ENCODE peak calls at places on chromosomes 6 and 20, in six cellular contexts. Q, G, I, J, P and K are unnamed samples.

GRCh38 chr6:36911946-36912555 is 26.3 kb downstream of the C6orf89 start:
- DNase-seq in Q (no peak), G (no peak), I (no peak), J (peak; percentile 44), P (no peak), K (no peak)

GRCh38 chr6:159941286-159942113 is 27.4 kb upstream of the IGF2R start:
- DNase-seq in Q (no peak), G (no peak), I (peak; percentile 29), J (peak; percentile 78), P (no peak), K (peak; percentile 27)

GRCh38 chr20:41126719-41127118 is 10.6 kb upstream of the PLCG1 start:
- DNase-seq in Q (no peak), G (no peak), I (no peak), J (no peak), P (no peak), K (no peak)

GRCh38 chr6:118871331-118871730 is 22.6 kb upstream of the ASF1A start:
- DNase-seq in Q (no peak), G (no peak), I (no peak), J (no peak), P (no peak), K (no peak)

GRCh38 chr20:6519556-6519955 is 247.9 kb upstream of the BMP2 start:
- DNase-seq in Q (no peak), G (no peak), I (no peak), J (no peak), P (no peak), K (no peak)

GRCh38 chr20:944148-944547 is 28.0 kb upstream of the ANGPT4 start:
- DNase-seq in Q (no peak), G (no peak), I (no peak), J (no peak), P (peak; percentile 16), K (no peak)

GRCh38 chr6:137043710-137044365 is 927 bp downstream of the IL20RA start:
- DNase-seq in Q (no peak), G (no peak), I (peak; percentile 34), J (no peak), P (no peak), K (peak; percentile 38)

GRCh38 chr6:87291879-87292278 is 30.5 kb upstream of the SMIM8 start:
- DNase-seq in Q (no peak), G (no peak), I (no peak), J (no peak), P (no peak), K (no peak)

GRCh38 chr20:56234110-56234509 is 14.4 kb upstream of the MC3R start:
- DNase-seq in Q (no peak), G (no peak), I (no peak), J (no peak), P (no peak), K (no peak)

GRCh38 chr6:108127826-108128225 is 38.0 kb upstream of the NR2E1 start:
- DNase-seq in Q (no peak), G (no peak), I (no peak), J (no peak), P (no peak), K (no peak)

GRCh38 chr20:25207149-25207959 is 11.8 kb downstream of the ENTPD6 start:
- DNase-seq in Q (no peak), G (no peak), I (no peak), J (no peak), P (no peak), K (no peak)

GRCh38 chr6:111724505-111724904 is 118.8 kb upstream of the TRAF3IP2 start:
- DNase-seq in Q (no peak), G (no peak), I (no peak), J (peak; percentile 88), P (no peak), K (no peak)

GRCh38 chr6:167078745-167079144 is 44.2 kb upstream of the CCR6 start:
- DNase-seq in Q (no peak), G (no peak), I (no peak), J (peak; percentile 21), P (no peak), K (no peak)

GRCh38 chr20:42219005-42219404 is 600.8 kb upstream of the CHD6 start:
- DNase-seq in Q (no peak), G (no peak), I (no peak), J (no peak), P (no peak), K (no peak)

GRCh38 chr6:116229287-116229913 is 24.5 kb downstream of the TSPYL4 start:
- DNase-seq in Q (peak; percentile 98), G (peak; percentile 91), I (peak; percentile 79), J (peak; percentile 29), P (peak; percentile 89), K (peak; percentile 18)

GRCh38 chr6:162904069-162904663 is 176.4 kb downstream of the PACRG start:
- DNase-seq in Q (no peak), G (no peak), I (no peak), J (no peak), P (no peak), K (no peak)

GRCh38 chr20:309306-309840 is 12.0 kb downstream of the ZCCHC3 start:
- DNase-seq in Q (no peak), G (no peak), I (peak; percentile 27), J (no peak), P (no peak), K (no peak)

GRCh38 chr20:2289475-2289874 is 6.3 kb upstream of the TGM3 start:
- DNase-seq in Q (no peak), G (no peak), I (peak; percentile 20), J (peak; percentile 62), P (no peak), K (peak; percentile 29)

GRCh38 chr6:33356295-33356694 is 35.3 kb upstream of the KIFC1 start:
- DNase-seq in Q (no peak), G (no peak), I (no peak), J (no peak), P (no peak), K (no peak)
- TF ChIP-seq CTCF in Q (no peak), G (no peak), I (no peak), J (no peak), P (no peak), K (no peak)

DNA sequence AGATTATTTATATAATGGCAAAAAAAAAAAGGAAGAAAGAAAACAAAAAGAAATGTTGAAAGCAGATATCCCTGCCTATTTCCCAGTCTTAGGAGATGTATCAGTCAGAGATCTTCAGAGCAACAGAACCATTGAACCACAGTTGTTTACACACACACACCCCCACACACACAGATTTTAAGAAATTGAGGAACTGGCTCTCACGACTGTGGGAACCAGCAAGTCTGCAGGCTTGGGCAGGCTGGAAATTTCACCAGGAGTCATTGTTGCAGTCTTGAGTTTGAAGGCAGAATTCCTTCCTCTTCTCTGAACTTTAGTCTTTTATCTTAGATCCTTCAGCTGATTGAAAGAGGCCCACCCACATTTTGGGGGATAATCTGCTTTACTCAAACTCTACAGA is 380.9 kb downstream of the CDKAL1 start:
- DNase-seq in Q (no peak), G (no peak), I (no peak), J (no peak), P (no peak), K (no peak)
- TF ChIP-seq CTCF in Q (no peak), G (no peak), I (no peak), J (no peak), P (no peak), K (no peak)

GRCh38 chr6:16239090-16239797 is 857 bp downstream of the GMPR start:
- DNase-seq in Q (peak; percentile 30), G (no peak), I (peak; percentile 48), J (no peak), P (peak; percentile 92), K (peak; percentile 14)
- TF ChIP-seq CTCF in Q (peak; percentile 55), G (peak; percentile 57), I (peak; percentile 22), J (no peak), P (no peak), K (no peak)

DNA sequence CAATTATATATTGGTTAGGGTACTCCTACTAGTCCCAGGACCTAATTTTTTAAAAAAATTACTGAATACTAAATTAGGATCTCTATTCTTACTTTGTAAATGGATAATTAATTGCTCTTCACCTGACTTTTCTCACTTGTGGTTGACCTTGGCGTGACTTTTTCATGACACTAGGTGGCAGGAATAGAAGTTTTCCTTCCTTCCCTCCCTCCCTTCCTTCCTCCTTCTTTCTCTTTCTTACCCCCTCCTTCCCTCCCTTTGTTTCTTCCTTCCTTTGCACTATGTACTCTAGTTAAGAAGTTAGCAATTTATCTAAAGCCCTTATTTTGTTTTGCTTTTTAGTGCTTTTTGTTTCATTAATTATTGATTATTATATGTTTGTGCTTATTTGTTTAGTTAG is 20.4 kb upstream of the HBS1L start:
- DNase-seq in Q (no peak), G (no peak), I (no peak), J (no peak), P (no peak), K (no peak)
- TF ChIP-seq CTCF in Q (no peak), G (no peak), I (no peak), J (no peak), P (no peak), K (no peak)

DNA sequence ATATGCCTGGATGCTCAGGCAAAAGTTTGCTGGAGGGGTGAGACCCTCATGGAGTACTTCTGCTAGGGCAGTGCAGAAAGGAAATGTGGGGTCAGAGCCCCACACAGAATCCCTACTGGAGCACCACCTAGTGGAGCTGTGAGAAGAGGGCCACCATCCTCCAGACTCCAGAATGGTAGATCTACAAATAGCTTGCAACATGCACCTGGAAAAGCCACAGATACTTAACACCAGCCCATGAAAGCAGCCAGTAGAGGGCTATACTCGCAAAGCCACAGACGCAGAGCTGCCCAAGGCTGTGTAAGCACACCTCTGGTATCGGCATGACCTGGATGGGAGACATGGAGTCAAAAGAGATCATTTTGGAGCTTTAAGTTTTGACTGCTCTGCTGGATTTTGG is 60.7 kb upstream of the GJE1 start:
- DNase-seq in Q (no peak), G (no peak), I (no peak), J (no peak), P (no peak), K (no peak)
- TF ChIP-seq CTCF in Q (no peak), G (no peak), I (peak; percentile 15), J (no peak), P (no peak), K (peak; percentile 13)